ENCODE peak calls at places on chromosomes 16 and 17, in ten cellular contexts. R, D, K, U, P, H, B, C, L and W are unnamed samples.

GRCh38 chr16:24255446-24256352 is at the start of gene CACNG3:
- DNase-seq in R (no peak), D (peak), K (peak), U (no peak), P (no peak), H (peak), B (peak), C (peak), L (no peak), W (peak)

GRCh38 chr16:18784917-18785623 is 5.1 kb downstream of the RPS15A start:
- DNase-seq in R (no peak), D (no peak), K (no peak), U (no peak), P (no peak), H (no peak), B (no peak), C (no peak), L (no peak), W (no peak)

GRCh38 chr16:84917492-84917891 is 93.8 kb downstream of the ZDHHC7 start:
- DNase-seq in R (no peak), D (no peak), K (peak), U (no peak), P (no peak), H (no peak), B (no peak), C (no peak), L (no peak), W (no peak)

GRCh38 chr17:8981443-8981842 is 15.9 kb upstream of the PIK3R5 start:
- DNase-seq in R (no peak), D (no peak), K (no peak), U (no peak), P (no peak), H (no peak), B (no peak), C (no peak), L (no peak), W (no peak)

GRCh38 chr16:11005611-11005975 is 61.2 kb downstream of the CLEC16A start:
- DNase-seq in R (no peak), D (no peak), K (no peak), U (no peak), P (peak), H (no peak), B (peak), C (no peak), L (no peak), W (no peak)

GRCh38 chr17:17140590-17140980 is 65.5 kb downstream of the PLD6 start:
- DNase-seq in R (no peak), D (no peak), K (no peak), U (no peak), P (peak), H (no peak), B (peak), C (peak), L (no peak), W (no peak)

GRCh38 chr16:13453938-13454553 is 465.9 kb upstream of the ERCC4 start:
- DNase-seq in R (no peak), D (no peak), K (no peak), U (no peak), P (peak), H (no peak), B (peak), C (no peak), L (no peak), W (peak)

GRCh38 chr16:1105888-1106620 is 10.0 kb upstream of the C1QTNF8 start:
- DNase-seq in R (peak), D (peak), K (peak), U (no peak), P (no peak), H (peak), B (peak), C (peak), L (peak), W (peak)

GRCh38 chr16:70703041-70703834 is 17.4 kb upstream of the MTSS2 start:
- DNase-seq in R (peak), D (peak), K (peak), U (peak), P (peak), H (peak), B (peak), C (peak), L (peak), W (peak)

GRCh38 chr17:4519361-4519788 is 20.7 kb downstream of the SPNS2 start:
- DNase-seq in R (peak), D (peak), K (peak), U (no peak), P (no peak), H (peak), B (no peak), C (no peak), L (peak), W (no peak)

GRCh38 chr16:29698042-29698441 is 19.1 kb downstream of the QPRT start:
- DNase-seq in R (no peak), D (no peak), K (peak), U (no peak), P (no peak), H (no peak), B (no peak), C (no peak), L (no peak), W (no peak)

GRCh38 chr17:3710951-3711383 is 12.7 kb upstream of the HASPIN start:
- DNase-seq in R (no peak), D (no peak), K (no peak), U (no peak), P (no peak), H (no peak), B (peak), C (no peak), L (no peak), W (no peak)

GRCh38 chr17:43936434-43936833 is 5.8 kb downstream of the PPY start:
- DNase-seq in R (no peak), D (no peak), K (no peak), U (no peak), P (peak), H (no peak), B (peak), C (no peak), L (no peak), W (no peak)

GRCh38 chr16:87447323-87447722 is 45.5 kb downstream of the ZCCHC14 start:
- DNase-seq in R (no peak), D (no peak), K (no peak), U (no peak), P (peak), H (no peak), B (peak), C (no peak), L (no peak), W (no peak)
- H3K4me3 ChIP-seq in R (no peak), D (no peak), K (no peak), U (no peak), P (no peak), H (no peak), B (no peak), C (no peak), L (no peak), W (no peak)

GRCh38 chr17:48593126-48593829 is at the start of gene HOXB5:
- DNase-seq in R (no peak), D (no peak), K (no peak), U (no peak), P (no peak), H (no peak), B (no peak), C (no peak), L (no peak), W (no peak)
- H3K4me3 ChIP-seq in R (no peak), D (peak), K (peak), U (peak), P (peak), H (no peak), B (peak), C (peak), L (peak), W (peak)

GRCh38 chr17:42632949-42633444 is 23.5 kb downstream of the TUBG1 start:
- DNase-seq in R (no peak), D (no peak), K (no peak), U (no peak), P (no peak), H (no peak), B (no peak), C (no peak), L (no peak), W (no peak)

GRCh38 chr17:42623732-42624596 is 14.5 kb downstream of the TUBG1 start:
- DNase-seq in R (no peak), D (no peak), K (peak), U (no peak), P (no peak), H (no peak), B (no peak), C (peak), L (no peak), W (no peak)

DNA sequence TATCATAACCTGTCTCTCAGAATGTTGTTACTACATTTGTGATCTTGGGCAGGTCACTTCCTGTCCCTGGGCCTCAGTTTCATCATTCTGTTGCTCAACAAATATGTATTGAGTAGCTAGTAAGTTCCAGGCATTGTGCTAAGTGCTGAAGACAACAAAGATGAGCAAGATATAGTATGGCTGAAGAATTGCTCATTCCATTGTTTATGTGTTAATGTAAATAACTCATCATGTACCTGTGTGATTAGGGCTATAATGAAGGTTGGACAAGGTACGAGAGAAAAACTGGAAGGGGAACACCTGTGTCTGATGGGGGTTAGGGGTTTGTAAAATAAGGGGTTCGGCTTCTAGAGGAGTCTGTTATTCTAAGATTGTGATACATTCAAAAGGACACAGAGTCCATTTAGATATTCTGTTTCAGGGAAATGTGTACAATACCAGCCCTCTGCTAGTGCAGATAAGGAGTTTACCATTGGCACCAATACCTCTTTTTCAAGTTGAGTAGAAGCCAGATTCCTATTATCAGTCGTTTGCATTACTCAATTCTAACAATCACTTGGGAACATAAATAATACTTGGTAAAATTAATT is 20.0 kb downstream of the TUBG1 start:
- DNase-seq in R (no peak), D (no peak), K (no peak), U (no peak), P (no peak), H (no peak), B (no peak), C (no peak), L (no peak), W (no peak)
- H3K4me3 ChIP-seq in R (no peak), D (no peak), K (no peak), U (no peak), P (no peak), H (no peak), B (no peak), C (no peak), L (no peak), W (no peak)

GRCh38 chr17:19361326-19361725 is 1.2 kb downstream of the B9D1 start:
- DNase-seq in R (no peak), D (no peak), K (no peak), U (no peak), P (no peak), H (no peak), B (no peak), C (no peak), L (peak), W (no peak)
- H3K4me3 ChIP-seq in R (no peak), D (no peak), K (no peak), U (no peak), P (peak), H (no peak), B (no peak), C (no peak), L (no peak), W (peak)

GRCh38 chr16:50692999-50693781 is at the start of gene NOD2:
- DNase-seq in R (no peak), D (no peak), K (peak), U (no peak), P (no peak), H (no peak), B (peak), C (no peak), L (no peak), W (no peak)
- H3K4me3 ChIP-seq in R (no peak), D (peak), K (peak), U (peak), P (peak), H (peak), B (peak), C (peak), L (peak), W (peak)

GRCh38 chr16:89579351-89579750 is 3.8 kb downstream of the CPNE7 start:
- DNase-seq in R (no peak), D (no peak), K (no peak), U (no peak), P (no peak), H (no peak), B (no peak), C (no peak), L (no peak), W (no peak)

GRCh38 chr16:89575247-89576172 is at the start of gene CPNE7:
- DNase-seq in R (no peak), D (no peak), K (no peak), U (no peak), P (peak), H (no peak), B (no peak), C (peak), L (no peak), W (no peak)

GRCh38 chr16:89576173-89577054 is 856 bp downstream of the CPNE7 start:
- DNase-seq in R (no peak), D (no peak), K (no peak), U (no peak), P (no peak), H (no peak), B (no peak), C (peak), L (no peak), W (no peak)

GRCh38 chr16:89574681-89575246 is 794 bp upstream of the CPNE7 start:
- DNase-seq in R (no peak), D (peak), K (peak), U (no peak), P (peak), H (peak), B (peak), C (peak), L (no peak), W (peak)

DNA sequence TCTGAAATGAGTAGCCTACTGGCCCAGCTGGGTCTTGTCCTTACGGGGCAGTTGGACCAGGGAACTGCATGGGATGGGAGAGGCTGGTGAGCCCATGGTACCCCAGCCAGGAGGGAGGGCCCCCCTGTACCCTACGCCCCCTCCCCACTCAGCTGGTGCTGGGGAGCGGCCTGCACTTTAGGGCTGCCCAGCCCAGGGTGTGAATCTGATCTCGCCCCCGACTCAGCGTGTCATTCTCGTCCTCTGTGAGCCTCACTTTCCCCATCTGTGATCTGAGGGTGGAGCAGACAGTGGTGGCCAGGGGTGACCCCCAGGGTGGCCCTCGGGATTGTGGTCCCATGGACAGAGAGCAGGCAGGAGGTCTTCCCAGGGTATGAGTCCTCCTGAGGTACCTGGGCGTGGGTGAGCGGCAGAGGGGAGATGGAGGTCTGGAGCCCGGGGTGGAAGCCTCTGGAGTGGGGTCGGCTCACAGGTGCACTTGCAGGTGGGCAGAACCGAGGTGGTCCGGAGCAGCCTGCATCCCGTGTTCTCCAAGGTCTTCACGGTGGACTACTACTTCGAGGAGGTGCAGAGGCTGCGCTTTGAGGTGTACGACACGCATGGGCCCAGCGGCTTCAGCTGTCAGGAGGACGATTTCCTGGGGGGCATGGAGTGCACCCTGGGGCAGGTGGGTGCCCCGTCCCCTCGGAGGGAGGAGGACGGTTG is 1.6 kb downstream of the CPNE7 start:
- DNase-seq in R (no peak), D (no peak), K (no peak), U (no peak), P (no peak), H (no peak), B (no peak), C (peak), L (no peak), W (no peak)
- H3K4me3 ChIP-seq in R (no peak), D (no peak), K (no peak), U (no peak), P (no peak), H (no peak), B (no peak), C (no peak), L (no peak), W (no peak)

GRCh38 chr17:41667280-41668008 is 21.2 kb upstream of the EIF1 start:
- DNase-seq in R (no peak), D (no peak), K (no peak), U (no peak), P (no peak), H (no peak), B (no peak), C (no peak), L (peak), W (no peak)
- H3K4me3 ChIP-seq in R (no peak), D (peak), K (no peak), U (no peak), P (no peak), H (peak), B (no peak), C (no peak), L (peak), W (peak)

GRCh38 chr16:57012353-57012752 is 23.0 kb downstream of the NLRC5 start:
- DNase-seq in R (no peak), D (no peak), K (no peak), U (no peak), P (no peak), H (no peak), B (no peak), C (no peak), L (no peak), W (no peak)

GRCh38 chr16:57013268-57013667 is 23.9 kb downstream of the NLRC5 start:
- DNase-seq in R (no peak), D (no peak), K (no peak), U (no peak), P (peak), H (no peak), B (peak), C (no peak), L (no peak), W (no peak)

GRCh38 chr16:57016301-57016700 is 26.9 kb downstream of the NLRC5 start:
- DNase-seq in R (no peak), D (no peak), K (no peak), U (no peak), P (no peak), H (no peak), B (no peak), C (no peak), L (no peak), W (no peak)

GRCh38 chr16:57016831-57017230 is 27.5 kb downstream of the NLRC5 start:
- DNase-seq in R (no peak), D (no peak), K (no peak), U (no peak), P (no peak), H (no peak), B (no peak), C (no peak), L (no peak), W (no peak)

GRCh38 chr16:57013902-57014301 is 24.5 kb downstream of the NLRC5 start:
- DNase-seq in R (no peak), D (no peak), K (no peak), U (no peak), P (no peak), H (no peak), B (no peak), C (no peak), L (no peak), W (no peak)
- H3K4me3 ChIP-seq in R (no peak), D (no peak), K (no peak), U (no peak), P (no peak), H (no peak), B (no peak), C (no peak), L (no peak), W (no peak)